ENCODE peak calls at places on chromosomes 11 and 22, in seven cellular contexts. One of them, this sample, is unnamed.

GRCh38 chr11:22416462-22416861 is 78.3 kb downstream of the SLC17A6 start:
- DNase-seq in effector memory CD4-positive, alpha-beta T cell: no peak
- DNase-seq in smooth muscle cell of the brain vasculature: no peak
- DNase-seq in glutamatergic neuron: no peak
- DNase-seq in AG09319: no peak
- DNase-seq in CD4-positive, CD25-positive, alpha-beta regulatory T cell: no peak
- DNase-seq in activated CD4-positive, alpha-beta T cell treated with anti-CD3 and anti-CD28 coated beads, Interleukin-2, amount 50 U/mL, for 4 hours: no peak
- DNase-seq in this sample: no peak

GRCh38 chr11:115409691-115410220 is 94.5 kb downstream of the CADM1 start:
- DNase-seq in effector memory CD4-positive, alpha-beta T cell: no peak
- DNase-seq in activated CD4-positive, alpha-beta T cell treated with anti-CD3 and anti-CD28 coated beads, Interleukin-2, amount 50 U/mL, for 4 hours: no peak
- DNase-seq in AG09319: no peak
- DNase-seq in smooth muscle cell of the brain vasculature: no peak
- DNase-seq in CD4-positive, CD25-positive, alpha-beta regulatory T cell: no peak
- DNase-seq in glutamatergic neuron: no peak
- DNase-seq in this sample: no peak

GRCh38 chr11:9206496-9206895 is 58.7 kb downstream of the DENND5A start:
- DNase-seq in CD4-positive, CD25-positive, alpha-beta regulatory T cell: no peak
- DNase-seq in smooth muscle cell of the brain vasculature: no peak
- DNase-seq in AG09319: no peak
- DNase-seq in effector memory CD4-positive, alpha-beta T cell: no peak
- DNase-seq in glutamatergic neuron: no peak
- DNase-seq in activated CD4-positive, alpha-beta T cell treated with anti-CD3 and anti-CD28 coated beads, Interleukin-2, amount 50 U/mL, for 4 hours: no peak
- DNase-seq in this sample: no peak

GRCh38 chr22:39299829-39300178 is 19.6 kb downstream of the RPL3 start:
- DNase-seq in effector memory CD4-positive, alpha-beta T cell: no peak
- DNase-seq in glutamatergic neuron: no peak
- DNase-seq in smooth muscle cell of the brain vasculature: no peak
- DNase-seq in AG09319: no peak
- DNase-seq in activated CD4-positive, alpha-beta T cell treated with anti-CD3 and anti-CD28 coated beads, Interleukin-2, amount 50 U/mL, for 4 hours: no peak
- DNase-seq in CD4-positive, CD25-positive, alpha-beta regulatory T cell: no peak
- DNase-seq in this sample: no peak

GRCh38 chr22:36775589-36775965 is 342 bp downstream of the IFT27 start:
- DNase-seq in effector memory CD4-positive, alpha-beta T cell: peak; percentile 19
- DNase-seq in AG09319: no peak
- DNase-seq in smooth muscle cell of the brain vasculature: no peak
- DNase-seq in activated CD4-positive, alpha-beta T cell treated with anti-CD3 and anti-CD28 coated beads, Interleukin-2, amount 50 U/mL, for 4 hours: peak; percentile 21
- DNase-seq in CD4-positive, CD25-positive, alpha-beta regulatory T cell: peak; percentile 40
- DNase-seq in glutamatergic neuron: peak; percentile 37
- DNase-seq in this sample: no peak

GRCh38 chr22:37581534-37581933 is 1.6 kb upstream of the LGALS2 start:
- DNase-seq in effector memory CD4-positive, alpha-beta T cell: no peak
- DNase-seq in AG09319: no peak
- DNase-seq in CD4-positive, CD25-positive, alpha-beta regulatory T cell: no peak
- DNase-seq in glutamatergic neuron: no peak
- DNase-seq in smooth muscle cell of the brain vasculature: no peak
- DNase-seq in activated CD4-positive, alpha-beta T cell treated with anti-CD3 and anti-CD28 coated beads, Interleukin-2, amount 50 U/mL, for 4 hours: no peak
- DNase-seq in this sample: no peak

GRCh38 chr11:120773501-120774031 is 250.3 kb upstream of the TBCEL start:
- DNase-seq in effector memory CD4-positive, alpha-beta T cell: no peak
- DNase-seq in smooth muscle cell of the brain vasculature: no peak
- DNase-seq in CD4-positive, CD25-positive, alpha-beta regulatory T cell: no peak
- DNase-seq in activated CD4-positive, alpha-beta T cell treated with anti-CD3 and anti-CD28 coated beads, Interleukin-2, amount 50 U/mL, for 4 hours: no peak
- DNase-seq in AG09319: no peak
- DNase-seq in glutamatergic neuron: no peak
- DNase-seq in this sample: no peak

GRCh38 chr11:8577791-8578581 is 16.0 kb downstream of the STK33 start:
- DNase-seq in effector memory CD4-positive, alpha-beta T cell: no peak
- DNase-seq in AG09319: no peak
- DNase-seq in activated CD4-positive, alpha-beta T cell treated with anti-CD3 and anti-CD28 coated beads, Interleukin-2, amount 50 U/mL, for 4 hours: no peak
- DNase-seq in glutamatergic neuron: no peak
- DNase-seq in CD4-positive, CD25-positive, alpha-beta regulatory T cell: no peak
- DNase-seq in smooth muscle cell of the brain vasculature: no peak
- DNase-seq in this sample: no peak

GRCh38 chr11:64888761-64889511 is 10.5 kb upstream of the EHD1 start:
- DNase-seq in AG09319: no peak
- DNase-seq in effector memory CD4-positive, alpha-beta T cell: no peak
- DNase-seq in activated CD4-positive, alpha-beta T cell treated with anti-CD3 and anti-CD28 coated beads, Interleukin-2, amount 50 U/mL, for 4 hours: no peak
- DNase-seq in smooth muscle cell of the brain vasculature: no peak
- DNase-seq in glutamatergic neuron: no peak
- DNase-seq in CD4-positive, CD25-positive, alpha-beta regulatory T cell: no peak
- DNase-seq in this sample: no peak

GRCh38 chr22:20909543-20910303 is 7.5 kb upstream of the CRKL start:
- DNase-seq in effector memory CD4-positive, alpha-beta T cell: no peak
- DNase-seq in AG09319: no peak
- DNase-seq in CD4-positive, CD25-positive, alpha-beta regulatory T cell: no peak
- DNase-seq in glutamatergic neuron: no peak
- DNase-seq in smooth muscle cell of the brain vasculature: no peak
- DNase-seq in activated CD4-positive, alpha-beta T cell treated with anti-CD3 and anti-CD28 coated beads, Interleukin-2, amount 50 U/mL, for 4 hours: no peak
- DNase-seq in this sample: no peak

GRCh38 chr22:17501679-17502285 is 61.5 kb upstream of the SLC25A18 start:
- DNase-seq in CD4-positive, CD25-positive, alpha-beta regulatory T cell: peak; percentile 19
- DNase-seq in AG09319: peak; percentile 30
- DNase-seq in effector memory CD4-positive, alpha-beta T cell: no peak
- DNase-seq in glutamatergic neuron: no peak
- DNase-seq in activated CD4-positive, alpha-beta T cell treated with anti-CD3 and anti-CD28 coated beads, Interleukin-2, amount 50 U/mL, for 4 hours: peak; percentile 3
- DNase-seq in smooth muscle cell of the brain vasculature: peak; percentile 54
- DNase-seq in this sample: no peak

GRCh38 chr11:130070109-130070828 is 575 bp downstream of the APLP2 start:
- DNase-seq in activated CD4-positive, alpha-beta T cell treated with anti-CD3 and anti-CD28 coated beads, Interleukin-2, amount 50 U/mL, for 4 hours: peak; percentile 29
- DNase-seq in glutamatergic neuron: peak; percentile 68
- DNase-seq in effector memory CD4-positive, alpha-beta T cell: peak; percentile 22
- DNase-seq in AG09319: no peak
- DNase-seq in smooth muscle cell of the brain vasculature: no peak
- DNase-seq in CD4-positive, CD25-positive, alpha-beta regulatory T cell: peak; percentile 30
- DNase-seq in this sample: peak; percentile 50

GRCh38 chr11:65629579-65629978 is 8.3 kb upstream of the SIPA1 start:
- DNase-seq in effector memory CD4-positive, alpha-beta T cell: no peak
- DNase-seq in AG09319: no peak
- DNase-seq in smooth muscle cell of the brain vasculature: no peak
- DNase-seq in activated CD4-positive, alpha-beta T cell treated with anti-CD3 and anti-CD28 coated beads, Interleukin-2, amount 50 U/mL, for 4 hours: no peak
- DNase-seq in glutamatergic neuron: no peak
- DNase-seq in CD4-positive, CD25-positive, alpha-beta regulatory T cell: no peak
- DNase-seq in this sample: no peak

GRCh38 chr11:119051440-119052162 is 5.4 kb downstream of the HYOU1 start:
- DNase-seq in activated CD4-positive, alpha-beta T cell treated with anti-CD3 and anti-CD28 coated beads, Interleukin-2, amount 50 U/mL, for 4 hours: peak; percentile 14
- DNase-seq in AG09319: no peak
- DNase-seq in smooth muscle cell of the brain vasculature: no peak
- DNase-seq in glutamatergic neuron: no peak
- DNase-seq in effector memory CD4-positive, alpha-beta T cell: no peak
- DNase-seq in CD4-positive, CD25-positive, alpha-beta regulatory T cell: peak; percentile 37
- DNase-seq in this sample: no peak

GRCh38 chr22:28883917-28884753 is 763 bp downstream of the ZNRF3 start:
- DNase-seq in CD4-positive, CD25-positive, alpha-beta regulatory T cell: peak; percentile 35
- DNase-seq in effector memory CD4-positive, alpha-beta T cell: peak; percentile 20
- DNase-seq in activated CD4-positive, alpha-beta T cell treated with anti-CD3 and anti-CD28 coated beads, Interleukin-2, amount 50 U/mL, for 4 hours: peak; percentile 22
- DNase-seq in glutamatergic neuron: peak; percentile 49
- DNase-seq in AG09319: no peak
- DNase-seq in smooth muscle cell of the brain vasculature: no peak
- DNase-seq in this sample: peak; percentile 50

GRCh38 chr22:20315337-20316216 is 4.3 kb downstream of the DGCR6L start:
- DNase-seq in effector memory CD4-positive, alpha-beta T cell: no peak
- DNase-seq in smooth muscle cell of the brain vasculature: no peak
- DNase-seq in CD4-positive, CD25-positive, alpha-beta regulatory T cell: no peak
- DNase-seq in activated CD4-positive, alpha-beta T cell treated with anti-CD3 and anti-CD28 coated beads, Interleukin-2, amount 50 U/mL, for 4 hours: no peak
- DNase-seq in AG09319: no peak
- DNase-seq in glutamatergic neuron: no peak
- DNase-seq in this sample: peak; percentile 39

GRCh38 chr11:16984229-16984628 is 30.0 kb downstream of the PLEKHA7 start:
- DNase-seq in activated CD4-positive, alpha-beta T cell treated with anti-CD3 and anti-CD28 coated beads, Interleukin-2, amount 50 U/mL, for 4 hours: no peak
- DNase-seq in smooth muscle cell of the brain vasculature: no peak
- DNase-seq in glutamatergic neuron: no peak
- DNase-seq in AG09319: no peak
- DNase-seq in effector memory CD4-positive, alpha-beta T cell: no peak
- DNase-seq in CD4-positive, CD25-positive, alpha-beta regulatory T cell: no peak
- DNase-seq in this sample: no peak

GRCh38 chr11:112652786-112653390 is 308.3 kb upstream of the NCAM1 start:
- DNase-seq in effector memory CD4-positive, alpha-beta T cell: no peak
- DNase-seq in AG09319: no peak
- DNase-seq in smooth muscle cell of the brain vasculature: no peak
- DNase-seq in activated CD4-positive, alpha-beta T cell treated with anti-CD3 and anti-CD28 coated beads, Interleukin-2, amount 50 U/mL, for 4 hours: no peak
- DNase-seq in glutamatergic neuron: no peak
- DNase-seq in CD4-positive, CD25-positive, alpha-beta regulatory T cell: no peak
- DNase-seq in this sample: no peak

GRCh38 chr11:118892515-118892914 is 8.8 kb downstream of the CXCR5 start:
- DNase-seq in activated CD4-positive, alpha-beta T cell treated with anti-CD3 and anti-CD28 coated beads, Interleukin-2, amount 50 U/mL, for 4 hours: peak; percentile 49
- DNase-seq in AG09319: no peak
- DNase-seq in smooth muscle cell of the brain vasculature: no peak
- DNase-seq in glutamatergic neuron: no peak
- DNase-seq in effector memory CD4-positive, alpha-beta T cell: peak; percentile 56
- DNase-seq in CD4-positive, CD25-positive, alpha-beta regulatory T cell: peak; percentile 53
- DNase-seq in this sample: no peak